ENCODE peak calls at places on chromosomes 2 and 18, in six cellular contexts. Z, B, K, U, C and V are unnamed samples.

GRCh38 chr2:27316655-27317412 is 6.1 kb downstream of the MPV17 start:
- DNase-seq in Z (no peak), B (no peak), K (no peak), U (no peak), C (no peak), V (no peak)

GRCh38 chr2:157841485-157841884 is 34.6 kb downstream of the ACVR1 start:
- DNase-seq in Z (no peak), B (no peak), K (no peak), U (no peak), C (no peak), V (no peak)

GRCh38 chr18:73688851-73689659 is 458.6 kb downstream of the FBXO15 start:
- DNase-seq in Z (peak), B (no peak), K (no peak), U (no peak), C (peak), V (no peak)

GRCh38 chr2:199344012-199344411 is 113.7 kb downstream of the SATB2 start:
- DNase-seq in Z (no peak), B (no peak), K (no peak), U (no peak), C (no peak), V (no peak)

GRCh38 chr2:41896186-41896846 is 151.5 kb upstream of the PKDCC start:
- DNase-seq in Z (no peak), B (no peak), K (no peak), U (no peak), C (no peak), V (no peak)

GRCh38 chr18:24427484-24427883 is 1.0 kb downstream of the IMPACT start:
- DNase-seq in Z (peak), B (no peak), K (no peak), U (no peak), C (peak), V (no peak)

GRCh38 chr2:94622113-94622618 is 249.1 kb upstream of the TEKT4 start:
- DNase-seq in Z (no peak), B (no peak), K (no peak), U (no peak), C (no peak), V (peak)

GRCh38 chr2:179613701-179614100 is 247.7 kb downstream of the ZNF385B start:
- DNase-seq in Z (no peak), B (no peak), K (no peak), U (no peak), C (no peak), V (peak)

GRCh38 chr2:205352120-205352519 is 330.2 kb upstream of the NRP2 start:
- DNase-seq in Z (no peak), B (no peak), K (no peak), U (no peak), C (no peak), V (no peak)

GRCh38 chr2:37231251-37232130 is at the start of the genes CEBPZ and NDUFAF7:
- DNase-seq in Z (peak), B (peak), K (peak), U (peak), C (peak), V (peak)

GRCh38 chr2:172968061-172968469 is 107.6 kb upstream of the MAP3K20 start:
- DNase-seq in Z (no peak), B (peak), K (no peak), U (no peak), C (no peak), V (no peak)

GRCh38 chr2:241586564-241587264 is 28.2 kb downstream of the BOK start:
- DNase-seq in Z (no peak), B (no peak), K (no peak), U (no peak), C (no peak), V (no peak)

GRCh38 chr2:47006374-47007220 is 91.0 kb upstream of the MCFD2 start:
- DNase-seq in Z (no peak), B (no peak), K (no peak), U (no peak), C (no peak), V (no peak)

GRCh38 chr2:169620509-169620908 is 36.4 kb downstream of the PPIG start:
- DNase-seq in Z (no peak), B (no peak), K (no peak), U (no peak), C (no peak), V (no peak)